ENCODE peak calls at places on chromosome 17, in ten cellular contexts. J is adrenal gland; G is AG04450; Z is MM.1S; K is endothelial cell of umbilical vein; T is CD4-positive, CD25-positive, alpha-beta regulatory T cell; B is IMR-90; H is left ventricle myocardium inferior; Y is SK-N-SH; F is pancreas. I is an unnamed sample.
A peak's percentile ranks its signal among the peaks of the same experiment; 100 is the strongest.

GRCh38 chr17:65370669-65371126 is 190.8 kb downstream of the AXIN2 start:
- DNase-seq in J (no peak), G (no peak), Z (no peak), K (peak; percentile 44), T (no peak), B (no peak), H (no peak), Y (no peak), F (peak; percentile 36), I (no peak)

GRCh38 chr17:66373079-66373478 is 70.7 kb downstream of the PRKCA start:
- DNase-seq in J (no peak), G (no peak), Z (no peak), K (no peak), T (no peak), B (no peak), H (no peak), Y (no peak), F (no peak), I (no peak)

GRCh38 chr17:44362964-44363612 is 565 bp downstream of the FAM171A2 start:
- DNase-seq in J (no peak), G (no peak), Z (no peak), K (peak; percentile 18), T (no peak), B (no peak), H (no peak), Y (peak; percentile 89), F (no peak), I (no peak)

GRCh38 chr17:56771563-56771962 is 62.2 kb downstream of the C17orf67 start:
- DNase-seq in J (no peak), G (no peak), Z (no peak), K (no peak), T (no peak), B (no peak), H (no peak), Y (no peak), F (no peak), I (no peak)

GRCh38 chr17:75124041-75124818 is 7.3 kb downstream of the NT5C start:
- DNase-seq in J (peak; percentile 93), G (no peak), Z (no peak), K (peak; percentile 87), T (no peak), B (peak; percentile 18), H (peak; percentile 52), Y (no peak), F (peak; percentile 54), I (no peak)

GRCh38 chr17:80981062-80981902 is 10.4 kb upstream of the CHMP6 start:
- DNase-seq in J (no peak), G (no peak), Z (no peak), K (no peak), T (peak; percentile 31), B (no peak), H (no peak), Y (peak; percentile 99), F (no peak), I (no peak)

GRCh38 chr17:16939606-16940115 is 32.3 kb downstream of the TNFRSF13B start:
- DNase-seq in J (no peak), G (no peak), Z (no peak), K (no peak), T (no peak), B (no peak), H (no peak), Y (no peak), F (no peak), I (no peak)

GRCh38 chr17:49114703-49115102 is 17.9 kb upstream of the B4GALNT2 start:
- DNase-seq in J (no peak), G (no peak), Z (no peak), K (no peak), T (no peak), B (no peak), H (no peak), Y (no peak), F (no peak), I (no peak)

GRCh38 chr17:81341347-81342061 is 46.4 kb upstream of the SLC38A10 start:
- DNase-seq in J (no peak), G (no peak), Z (no peak), K (no peak), T (no peak), B (no peak), H (no peak), Y (no peak), F (no peak), I (no peak)

GRCh38 chr17:81295678-81296381 is 723 bp upstream of the SLC38A10 start:
- DNase-seq in J (peak; percentile 70), G (no peak), Z (peak; percentile 90), K (peak; percentile 50), T (peak; percentile 52), B (peak; percentile 33), H (no peak), Y (peak; percentile 72), F (peak; percentile 79), I (no peak)

GRCh38 chr17:43341705-43342600 is 56.8 kb upstream of the ARL4D start:
- DNase-seq in J (no peak), G (no peak), Z (no peak), K (no peak), T (no peak), B (peak; percentile 74), H (no peak), Y (no peak), F (no peak), I (peak; percentile 46)

DNA sequence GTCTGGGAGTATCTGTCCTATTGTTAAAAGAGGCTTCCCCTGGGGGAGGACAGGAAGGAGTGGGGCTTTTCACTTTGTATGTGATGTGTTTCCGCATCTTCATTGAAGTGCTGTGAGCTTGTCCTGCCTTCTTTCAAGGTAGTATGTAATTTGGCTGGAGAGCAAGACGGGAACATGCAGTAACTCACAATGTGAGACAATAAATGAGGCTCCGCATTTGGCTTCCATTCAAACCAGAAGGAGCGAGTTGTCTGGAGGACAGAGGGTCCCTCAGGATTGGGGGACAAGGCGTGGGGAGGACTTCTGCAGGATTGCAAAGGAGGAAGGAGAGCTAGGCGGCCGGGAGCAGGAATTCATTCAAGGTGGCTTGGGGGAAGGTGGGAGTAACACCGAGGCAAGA is 203.5 kb downstream of the RBFOX3 start:
- DNase-seq in J (no peak), G (no peak), Z (no peak), K (no peak), T (no peak), B (no peak), H (no peak), Y (no peak), F (no peak), I (no peak)
- H3K27me3 ChIP-seq in J (peaks cover 7% of the 10 kb centered on the region), G (peaks cover 25% of the 10 kb centered on the region), Z (peaks cover 98% of the 10 kb centered on the region), K (peaks cover 5% of the 10 kb centered on the region), T (no peaks in the 10 kb centered on the region), B (peaks cover 29% of the 10 kb centered on the region), H (peaks cover 100% of the 10 kb centered on the region), Y (peaks cover 56% of the 10 kb centered on the region), F (no peaks in the 10 kb centered on the region), I (peaks cover 3% of the 10 kb centered on the region)

DNA sequence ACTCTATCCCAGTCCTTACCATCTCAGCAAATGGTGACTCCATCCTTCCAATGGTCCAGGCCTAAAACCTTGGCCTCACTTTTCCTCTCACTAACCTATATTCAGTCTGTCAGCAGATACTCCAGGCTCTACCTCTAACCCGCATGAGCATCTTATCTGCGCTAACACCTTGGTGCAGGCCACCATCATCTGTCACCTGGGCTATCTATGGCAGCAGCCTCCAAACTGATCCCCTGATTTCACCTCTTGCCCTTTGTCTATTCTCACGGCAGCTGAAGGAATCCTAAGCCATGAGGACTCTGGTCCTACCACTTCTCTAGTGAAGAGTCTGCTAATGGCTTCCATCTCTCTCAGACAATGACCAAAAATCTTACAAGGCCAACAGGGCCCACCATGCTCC is 57.9 kb upstream of the CCL1 start:
- DNase-seq in J (no peak), G (no peak), Z (no peak), K (no peak), T (no peak), B (no peak), H (no peak), Y (no peak), F (no peak), I (no peak)
- H3K27me3 ChIP-seq in J (peaks cover 20% of the 10 kb centered on the region), G (peaks cover 26% of the 10 kb centered on the region), Z (no peaks in the 10 kb centered on the region), K (peaks cover 27% of the 10 kb centered on the region), T (peaks cover 13% of the 10 kb centered on the region), B (peaks cover 27% of the 10 kb centered on the region), H (peaks cover 89% of the 10 kb centered on the region), Y (peaks cover 9% of the 10 kb centered on the region), F (no peaks in the 10 kb centered on the region), I (peaks cover 14% of the 10 kb centered on the region)

DNA sequence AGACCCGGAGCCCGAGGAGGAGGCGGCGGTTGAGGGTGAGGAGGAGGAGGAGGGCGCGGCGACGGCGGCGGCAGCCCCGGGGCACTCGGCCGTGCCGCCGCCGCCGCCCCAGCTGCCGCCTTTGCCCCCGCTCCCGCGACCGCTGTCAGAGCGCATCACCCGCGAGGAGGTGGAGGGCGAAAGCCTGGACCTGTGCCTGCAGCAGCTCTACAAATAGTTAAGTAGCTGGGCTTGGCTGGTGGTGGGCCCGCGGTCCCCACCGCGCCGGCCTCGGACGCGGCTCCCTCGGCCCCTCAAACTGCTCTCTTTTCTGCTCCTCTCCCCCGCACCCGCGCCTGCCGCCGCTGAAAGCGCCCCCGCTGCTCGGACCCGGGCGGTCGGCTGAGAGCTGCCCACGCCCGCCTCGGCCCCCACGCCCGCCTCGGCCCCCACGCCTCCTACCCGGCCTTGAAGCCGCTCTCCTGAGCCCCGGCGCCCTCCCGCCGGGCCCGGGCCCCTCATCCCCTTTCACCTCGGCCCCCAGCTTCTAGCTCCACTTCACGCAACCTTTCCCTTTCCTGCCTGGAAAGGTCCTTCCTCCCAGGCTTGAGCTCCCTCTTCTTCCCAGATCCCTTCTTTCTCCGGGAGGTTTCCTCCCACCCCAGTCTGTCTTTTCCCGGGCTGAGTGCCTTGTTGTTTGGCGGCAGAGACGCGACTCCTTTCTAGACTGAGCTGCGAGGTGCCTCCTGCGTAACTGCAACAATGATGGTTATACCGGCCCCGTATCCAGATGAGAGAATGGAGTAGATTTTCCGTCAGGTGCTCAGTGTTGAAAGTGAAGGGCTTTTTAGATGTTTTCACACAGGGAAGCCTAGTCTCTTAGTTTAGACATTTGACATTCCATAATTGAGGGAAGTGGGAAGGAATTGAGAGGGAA is 850 bp downstream of the PPM1E start:
- DNase-seq in J (peak; percentile 37), G (no peak), Z (peak; percentile 12), K (no peak), T (peak; percentile 6), B (no peak), H (no peak), Y (peak; percentile 83), F (peak; percentile 14), I (no peak)
- H3K27me3 ChIP-seq in J (no peaks in the 10 kb centered on the region), G (peaks cover 37% of the 10 kb centered on the region), Z (peaks cover 19% of the 10 kb centered on the region), K (peaks cover 26% of the 10 kb centered on the region), T (peaks cover 41% of the 10 kb centered on the region), B (peaks cover 37% of the 10 kb centered on the region), H (peaks cover 69% of the 10 kb centered on the region), Y (peaks cover 24% of the 10 kb centered on the region), F (peaks cover 12% of the 10 kb centered on the region), I (peaks cover 19% of the 10 kb centered on the region)

DNA sequence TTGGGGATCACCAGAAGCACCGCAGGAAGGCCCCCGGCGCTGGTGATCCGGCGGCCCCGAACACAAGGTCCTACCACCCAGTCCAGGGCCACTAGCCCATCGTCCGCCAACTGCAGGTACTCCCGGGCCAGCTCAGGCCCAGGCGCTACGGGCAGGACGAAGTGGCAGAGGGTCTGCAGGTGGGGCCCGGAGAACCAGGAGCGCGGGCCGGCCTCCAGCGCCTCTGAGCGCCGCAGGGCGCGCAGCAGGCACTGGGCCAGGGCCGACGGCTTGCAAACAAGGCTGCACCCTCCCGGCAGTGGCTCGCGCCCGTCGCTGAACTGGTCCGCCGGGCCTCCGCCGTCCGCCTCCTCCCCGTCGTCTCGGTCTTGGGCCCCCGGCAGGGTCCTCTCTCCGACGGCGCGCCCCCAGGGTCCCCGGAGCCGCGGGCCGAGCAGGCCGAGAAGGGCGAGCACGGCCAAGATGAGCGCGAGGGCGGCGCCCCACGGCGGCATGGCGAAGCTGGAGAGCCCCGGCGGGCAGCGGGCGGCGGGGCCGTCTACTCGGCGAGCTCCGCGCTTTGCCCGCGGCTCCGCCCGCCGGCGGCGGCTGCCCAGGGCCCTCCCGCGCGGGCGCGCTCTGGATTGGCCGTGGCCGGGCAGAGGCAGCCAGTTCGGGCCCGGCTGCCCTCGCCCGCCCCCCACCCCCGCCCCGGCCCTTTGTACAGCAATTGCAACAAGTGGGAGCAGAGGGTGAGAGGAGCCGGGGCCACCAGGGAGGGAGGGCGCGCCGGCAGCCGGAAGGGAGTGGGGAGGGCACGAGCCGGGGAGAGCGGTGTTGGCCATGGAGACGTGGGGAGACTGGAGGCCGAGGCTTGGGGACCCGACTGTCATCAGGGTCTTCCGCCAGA is at the start of gene ABHD15:
- DNase-seq in J (peak; percentile 60), G (no peak), Z (peak; percentile 75), K (peak; percentile 79), T (peak; percentile 66), B (peak; percentile 59), H (peak; percentile 63), Y (peak; percentile 83), F (peak; percentile 77), I (no peak)
- H3K27me3 ChIP-seq in J (no peaks in the 10 kb centered on the region), G (no peaks in the 10 kb centered on the region), Z (no peaks in the 10 kb centered on the region), K (no peaks in the 10 kb centered on the region), T (no peaks in the 10 kb centered on the region), B (no peaks in the 10 kb centered on the region), H (no peaks in the 10 kb centered on the region), Y (no peaks in the 10 kb centered on the region), F (no peaks in the 10 kb centered on the region), I (no peaks in the 10 kb centered on the region)

I was measured in BJ.